ENCODE peak calls at places on chromosome 14, in nine cellular contexts. M, H, B, Z, U, D, K, R and N are unnamed samples.

GRCh38 chr14:35386673-35387125 is 17.9 kb downstream of the NFKBIA start:
- DNase-seq in M (no peak), H (no peak), K (no peak), B (no peak), R (no peak), Z (no peak), U (no peak), D (no peak), N (peak; percentile 55)

GRCh38 chr14:73761621-73762355 is 47.6 kb upstream of the PNMA1 start:
- DNase-seq in R (no peak), Z (no peak), B (no peak), U (no peak), M (no peak), K (no peak), H (no peak), D (no peak), N (no peak)

GRCh38 chr14:101361044-101361443 is 200.3 kb upstream of the DIO3 start:
- DNase-seq in H (no peak), M (no peak), U (no peak), D (no peak), B (no peak), R (no peak), Z (no peak), K (no peak), N (no peak)

GRCh38 chr14:99393059-99393655 is 87.5 kb downstream of the SETD3 start:
- DNase-seq in R (peak; percentile 55), K (no peak), H (no peak), M (peak; percentile 65), D (no peak), U (peak; percentile 47), Z (peak; percentile 51), B (no peak), N (peak; percentile 68)

GRCh38 chr14:49882826-49883694 is 9.8 kb upstream of the ARF6 start:
- DNase-seq in M (no peak), D (no peak), U (peak; percentile 69), B (no peak), R (no peak), K (no peak), H (no peak), Z (peak; percentile 36), N (no peak)

GRCh38 chr14:50225974-50226297 is 5.4 kb downstream of the SOS2 start:
- DNase-seq in R (no peak), D (no peak), M (no peak), K (no peak), B (no peak), H (no peak), Z (no peak), U (no peak), N (no peak)

GRCh38 chr14:76901171-76902055 is 75.2 kb downstream of the LRRC74A start:
- DNase-seq in Z (no peak), H (peak; percentile 79), D (peak; percentile 50), M (no peak), K (no peak), R (no peak), B (no peak), U (no peak), N (no peak)

GRCh38 chr14:23057757-23058653 is 685 bp upstream of the CDH24 start:
- DNase-seq in K (peak; percentile 82), U (peak; percentile 87), R (peak; percentile 92), B (peak; percentile 88), M (peak; percentile 88), H (no peak), D (peak; percentile 92), Z (peak; percentile 86), N (peak; percentile 96)

GRCh38 chr14:101947577-101947903 is 16.8 kb upstream of the DYNC1H1 start:
- DNase-seq in Z (no peak), M (no peak), R (no peak), B (no peak), U (no peak), D (no peak), K (no peak), H (no peak), N (no peak)

GRCh38 chr14:97407701-97408407 is 610.7 kb downstream of the VRK1 start:
- DNase-seq in B (no peak), D (no peak), H (no peak), K (no peak), Z (no peak), U (no peak), M (no peak), R (no peak), N (no peak)

GRCh38 chr14:41144370-41144769 is 462.3 kb upstream of the LRFN5 start:
- DNase-seq in R (no peak), B (no peak), D (no peak), K (no peak), Z (no peak), H (no peak), U (no peak), M (no peak), N (no peak)

GRCh38 chr14:28895389-28895788 is 128.8 kb downstream of the FOXG1 start:
- DNase-seq in Z (no peak), M (no peak), B (no peak), U (no peak), D (no peak), H (no peak), R (no peak), K (no peak), N (no peak)

GRCh38 chr14:63039800-63040380 is 5.4 kb downstream of the KCNH5 start:
- DNase-seq in H (no peak), Z (peak; percentile 84), K (peak; percentile 74), U (peak; percentile 88), R (no peak), B (no peak), M (no peak), D (no peak), N (no peak)

GRCh38 chr14:89586258-89587127 is 169.5 kb upstream of the FOXN3 start:
- DNase-seq in B (no peak), U (no peak), R (no peak), H (no peak), Z (no peak), D (no peak), K (no peak), M (no peak), N (no peak)

GRCh38 chr14:56145965-56146364 is 27.8 kb downstream of the PELI2 start:
- DNase-seq in R (no peak), K (peak; percentile 78), M (no peak), H (peak; percentile 41), B (no peak), U (peak; percentile 95), Z (peak; percentile 79), D (no peak), N (no peak)

GRCh38 chr14:72611506-72611905 is 282.4 kb downstream of the DPF3 start:
- DNase-seq in U (no peak), K (no peak), H (no peak), B (no peak), D (no peak), M (no peak), R (no peak), Z (no peak), N (no peak)

GRCh38 chr14:90091393-90091792 is 29.6 kb downstream of the KCNK13 start:
- DNase-seq in H (peak; percentile 32), K (peak; percentile 71), D (no peak), Z (peak; percentile 79), R (no peak), U (peak; percentile 89), M (no peak), B (no peak), N (no peak)

DNA sequence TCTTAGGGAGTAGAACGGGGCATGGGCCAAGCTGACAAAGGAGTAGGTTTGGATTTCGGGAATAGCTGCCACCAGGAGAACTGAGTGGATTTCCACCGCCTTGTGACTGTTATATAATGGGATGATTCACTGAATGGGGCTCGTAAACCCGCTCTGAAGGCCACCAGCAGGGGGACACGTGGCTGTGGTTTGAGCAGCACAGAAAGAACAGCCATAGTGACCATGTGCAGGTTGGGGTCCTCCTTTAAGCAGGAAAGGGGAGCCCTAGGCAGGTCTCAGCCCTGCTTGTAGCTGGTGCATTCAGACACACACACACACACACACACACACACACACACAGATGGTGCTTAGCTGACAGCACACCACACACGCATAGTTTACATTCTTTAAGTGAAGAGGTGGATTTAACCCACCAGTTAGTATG is 8.6 kb upstream of the ASB2 start:
- DNase-seq in K (peak; percentile 70), D (peak; percentile 60), U (peak; percentile 66), M (no peak), Z (peak; percentile 59), R (peak; percentile 48), B (no peak), H (peak; percentile 71), N (peak; percentile 69)
- TF ChIP-seq CTCF in K (peak; percentile 50), D (no peak), U (peak; percentile 51), M (peak; percentile 18), Z (peak; percentile 28), R (peak; percentile 31), B (no peak), H (peak; percentile 68), N (peak; percentile 49)

GRCh38 chr14:36863271-36863670 is 201.6 kb downstream of the PAX9 start:
- DNase-seq in M (no peak), B (no peak), U (peak; percentile 14), H (no peak), R (no peak), K (no peak), D (no peak), Z (no peak), N (no peak)
- TF ChIP-seq CTCF in M (no peak), B (no peak), U (peak; percentile 2), H (no peak), R (no peak), K (no peak), D (no peak), Z (no peak), N (peak; percentile 19)

DNA sequence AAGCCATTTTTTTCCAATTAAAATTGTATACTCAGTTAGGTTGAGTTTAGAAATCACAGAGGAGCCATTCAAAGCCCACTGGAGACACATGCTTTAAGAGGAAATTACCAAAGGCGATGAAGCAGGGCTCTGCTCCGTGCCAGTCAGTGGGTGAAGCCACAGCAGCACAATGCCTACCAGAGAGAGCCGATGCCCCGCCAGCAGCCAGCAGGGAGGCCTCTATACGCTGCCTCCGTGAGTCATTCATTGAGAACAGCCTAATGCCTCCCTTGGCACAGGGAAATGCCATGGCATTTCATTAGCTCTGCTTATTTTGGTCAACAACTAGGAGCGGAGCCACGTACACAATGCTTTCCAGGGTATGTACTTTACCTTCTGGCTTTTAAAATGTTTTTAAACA is 197.8 kb upstream of the FRMD6 start:
- DNase-seq in M (no peak), R (no peak), K (no peak), Z (no peak), B (no peak), D (peak; percentile 13), H (no peak), U (no peak), N (no peak)
- TF ChIP-seq CTCF in M (no peak), R (no peak), K (no peak), Z (no peak), B (no peak), D (no peak), H (no peak), U (no peak), N (no peak)

DNA sequence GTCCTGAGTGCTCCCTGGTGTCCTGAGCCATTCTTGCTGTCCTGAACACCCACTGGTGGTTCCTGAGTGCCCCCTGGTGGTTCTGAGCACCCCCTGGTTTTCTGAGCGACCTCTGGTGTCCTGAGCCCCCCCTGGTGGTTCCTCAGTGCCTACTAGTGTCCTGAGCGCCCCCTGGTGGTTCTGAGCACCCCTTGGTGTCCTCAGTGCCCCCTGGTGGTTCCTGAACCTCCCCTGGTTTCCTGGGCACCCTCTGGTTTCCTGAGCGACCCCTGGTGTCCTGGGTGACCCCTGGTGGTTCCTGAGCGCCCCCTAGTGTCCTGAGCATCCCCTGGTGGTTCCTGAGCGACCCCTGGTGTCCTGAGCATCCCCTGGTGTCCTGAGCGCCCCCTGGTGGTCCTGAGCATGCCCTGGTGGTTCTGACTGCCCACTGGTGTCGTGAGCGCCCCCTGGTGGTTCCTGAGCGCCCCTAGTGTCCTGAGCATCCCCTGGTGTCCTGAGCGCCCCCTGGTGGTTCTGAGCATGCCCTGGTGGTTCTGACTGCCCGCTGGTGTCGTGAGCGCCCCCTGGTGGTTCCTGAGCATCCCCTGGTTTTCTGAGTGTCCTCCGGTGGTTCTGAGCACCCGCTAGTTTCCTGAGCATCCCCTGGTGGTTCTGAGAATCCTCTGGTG is 473.1 kb downstream of the TMEM121 start:
- DNase-seq in D (peak; percentile 19), U (peak; percentile 48), H (no peak), M (no peak), R (peak; percentile 70), K (no peak), B (peak; percentile 58), Z (peak; percentile 0), N (no peak)
- TF ChIP-seq CTCF in D (no peak), U (peak; percentile 45), H (peak; percentile 66), M (peak; percentile 35), R (peak; percentile 35), K (peak; percentile 27), B (peak; percentile 29), Z (no peak), N (no peak)